ENCODE peak calls at places on chromosomes 4 and X, in eight cellular contexts. A is mammary epithelial cell, F is caudate nucleus, W is substantia nigra, X is IMR-90, Y is Peyer's patch, B is transverse colon, O is fibroblast of lung. I is an unnamed sample.

GRCh38 chr4:141020801-141021261 is 112.4 kb downstream of the RNF150 start:
- DNase-seq in A (no peak), F (no peak), W (no peak), X (peak), Y (no peak), B (no peak), O (peak), I (no peak)

GRCh38 chr4:77938560-77938959 is 75.9 kb downstream of the MRPL1 start:
- DNase-seq in A (no peak), F (no peak), W (no peak), X (no peak), Y (no peak), B (no peak), O (no peak), I (no peak)

GRCh38 chrX:46573896-46574336 is 351 bp downstream of the CHST7 start:
- DNase-seq in A (peak), F (no peak), W (no peak), X (peak), Y (peak), B (peak), O (peak), I (peak)

GRCh38 chr4:98662619-98663225 is 4.3 kb upstream of the TSPAN5 start:
- DNase-seq in A (no peak), F (no peak), W (no peak), X (peak), Y (peak), B (no peak), O (peak), I (peak)

GRCh38 chr4:13344216-13344615 is 139.9 kb downstream of the RAB28 start:
- DNase-seq in A (no peak), F (no peak), W (no peak), X (no peak), Y (no peak), B (no peak), O (no peak), I (no peak)

GRCh38 chr4:7985891-7986441 is 46.3 kb upstream of the AFAP1 start:
- DNase-seq in A (no peak), F (no peak), W (no peak), X (peak), Y (no peak), B (no peak), O (no peak), I (no peak)

GRCh38 chrX:132043977-132044376 is 20.9 kb downstream of the STK26 start:
- DNase-seq in A (no peak), F (no peak), W (no peak), X (no peak), Y (no peak), B (no peak), O (no peak), I (no peak)

GRCh38 chr4:142336251-142336934 is 509.7 kb downstream of the INPP4B start:
- DNase-seq in A (no peak), F (no peak), W (no peak), X (no peak), Y (no peak), B (no peak), O (no peak), I (peak)

GRCh38 chr4:117284736-117285135 is 199.4 kb upstream of the TRAM1L1 start:
- DNase-seq in A (peak), F (no peak), W (no peak), X (no peak), Y (no peak), B (no peak), O (no peak), I (no peak)

GRCh38 chr4:52833941-52834525 is 28.1 kb upstream of the RASL11B start:
- DNase-seq in A (peak), F (no peak), W (no peak), X (peak), Y (no peak), B (no peak), O (peak), I (peak)

GRCh38 chr4:151184523-151185458 is 85.4 kb downstream of the RPS3A start:
- DNase-seq in A (peak), F (no peak), W (no peak), X (peak), Y (no peak), B (no peak), O (peak), I (no peak)

GRCh38 chr4:55993994-55994657 is 45.4 kb downstream of the CEP135 start:
- DNase-seq in A (no peak), F (no peak), W (no peak), X (no peak), Y (no peak), B (no peak), O (no peak), I (no peak)

GRCh38 chr4:124937993-124938392 is 225.5 kb upstream of the ANKRD50 start:
- DNase-seq in A (no peak), F (no peak), W (no peak), X (no peak), Y (no peak), B (no peak), O (no peak), I (no peak)

GRCh38 chrX:56978172-56978571 is 17.2 kb downstream of the SPIN3 start:
- DNase-seq in A (peak), F (peak), W (no peak), X (peak), Y (no peak), B (peak), O (peak), I (peak)

GRCh38 chr4:60744767-60745166 is 455.4 kb upstream of the ADGRL3 start:
- DNase-seq in A (peak), F (no peak), W (no peak), X (peak), Y (no peak), B (no peak), O (peak), I (peak)

GRCh38 chrX:124212622-124213021 is 119.8 kb upstream of the TEX13D start:
- DNase-seq in A (peak), F (no peak), W (no peak), X (no peak), Y (no peak), B (no peak), O (no peak), I (no peak)

GRCh38 chr4:168713193-168713592 is 216.3 kb downstream of the PALLD start:
- DNase-seq in A (no peak), F (no peak), W (no peak), X (no peak), Y (no peak), B (no peak), O (no peak), I (no peak)

GRCh38 chrX:10902001-10902400 is 209.1 kb upstream of the HCCS start:
- DNase-seq in A (peak), F (no peak), W (no peak), X (peak), Y (no peak), B (no peak), O (peak), I (no peak)

GRCh38 chrX:21438792-21439191 is 64.6 kb downstream of the CNKSR2 start:
- DNase-seq in A (no peak), F (no peak), W (no peak), X (no peak), Y (no peak), B (no peak), O (no peak), I (no peak)

GRCh38 chr4:189001971-189002450 is 862.8 kb downstream of the TRIML1 start:
- DNase-seq in A (no peak), F (no peak), W (no peak), X (no peak), Y (no peak), B (no peak), O (no peak), I (no peak)

GRCh38 chrX:103417370-103417769 is 41.0 kb downstream of the BEX3 start:
- DNase-seq in A (no peak), F (no peak), W (no peak), X (no peak), Y (no peak), B (no peak), O (no peak), I (peak)

GRCh38 chr4:76533314-76533713 is 98.3 kb downstream of the SHROOM3 start:
- DNase-seq in A (no peak), F (no peak), W (no peak), X (no peak), Y (no peak), B (no peak), O (no peak), I (no peak)

GRCh38 chr4:54061873-54062272 is 2.5 kb downstream of the CHIC2 start:
- DNase-seq in A (no peak), F (no peak), W (no peak), X (no peak), Y (no peak), B (no peak), O (no peak), I (no peak)
- H3K27ac ChIP-seq in A (no peak), F (no peak), W (no peak), X (no peak), Y (peak), B (peak), O (no peak), I (no peak)

DNA sequence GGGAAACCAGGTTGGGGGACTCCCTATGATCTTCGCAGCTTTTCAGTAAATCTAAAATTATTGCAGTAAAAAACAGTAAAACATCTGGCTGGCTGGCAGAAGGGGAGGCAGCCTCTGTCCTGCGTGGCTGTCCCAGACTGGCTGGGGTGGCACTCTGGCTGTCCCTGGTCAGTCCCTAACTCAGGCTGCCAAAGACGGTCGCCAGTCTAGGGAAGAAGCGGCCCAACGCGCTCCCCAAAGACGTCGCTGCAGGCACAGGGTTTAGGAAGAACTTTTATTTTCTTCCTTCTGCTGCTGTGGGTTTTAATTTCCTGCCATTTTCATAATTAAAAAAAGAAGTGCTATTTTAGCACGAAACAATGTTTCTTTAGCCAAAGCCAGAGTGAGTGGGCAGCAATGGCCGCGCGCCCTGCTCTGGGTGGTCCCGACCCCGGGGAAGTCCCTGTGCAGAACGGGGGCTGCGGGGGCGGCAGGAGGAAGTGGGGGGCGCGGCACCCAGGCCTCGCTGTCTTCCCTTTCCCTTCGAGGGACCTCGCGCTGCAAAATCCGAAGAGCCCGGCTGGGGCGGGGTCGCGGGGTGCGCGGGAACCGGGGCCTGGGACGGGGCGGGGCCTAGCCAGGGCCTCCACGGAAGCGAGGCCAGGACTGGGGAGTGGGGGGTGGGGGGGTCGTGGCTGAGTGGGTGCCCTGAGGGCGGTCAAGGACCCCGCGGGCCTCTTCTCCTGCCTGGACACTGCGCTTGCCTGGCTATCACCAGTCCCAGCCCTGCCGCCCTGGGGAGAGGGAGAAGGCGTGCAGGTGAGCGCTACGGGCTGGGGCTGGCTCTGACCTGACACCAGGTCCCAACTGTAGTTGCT is 6.3 kb upstream of the LETM1 start:
- DNase-seq in A (no peak), F (no peak), W (no peak), X (no peak), Y (no peak), B (no peak), O (no peak), I (peak)
- H3K27ac ChIP-seq in A (no peak), F (no peak), W (no peak), X (no peak), Y (no peak), B (no peak), O (no peak), I (no peak)

DNA sequence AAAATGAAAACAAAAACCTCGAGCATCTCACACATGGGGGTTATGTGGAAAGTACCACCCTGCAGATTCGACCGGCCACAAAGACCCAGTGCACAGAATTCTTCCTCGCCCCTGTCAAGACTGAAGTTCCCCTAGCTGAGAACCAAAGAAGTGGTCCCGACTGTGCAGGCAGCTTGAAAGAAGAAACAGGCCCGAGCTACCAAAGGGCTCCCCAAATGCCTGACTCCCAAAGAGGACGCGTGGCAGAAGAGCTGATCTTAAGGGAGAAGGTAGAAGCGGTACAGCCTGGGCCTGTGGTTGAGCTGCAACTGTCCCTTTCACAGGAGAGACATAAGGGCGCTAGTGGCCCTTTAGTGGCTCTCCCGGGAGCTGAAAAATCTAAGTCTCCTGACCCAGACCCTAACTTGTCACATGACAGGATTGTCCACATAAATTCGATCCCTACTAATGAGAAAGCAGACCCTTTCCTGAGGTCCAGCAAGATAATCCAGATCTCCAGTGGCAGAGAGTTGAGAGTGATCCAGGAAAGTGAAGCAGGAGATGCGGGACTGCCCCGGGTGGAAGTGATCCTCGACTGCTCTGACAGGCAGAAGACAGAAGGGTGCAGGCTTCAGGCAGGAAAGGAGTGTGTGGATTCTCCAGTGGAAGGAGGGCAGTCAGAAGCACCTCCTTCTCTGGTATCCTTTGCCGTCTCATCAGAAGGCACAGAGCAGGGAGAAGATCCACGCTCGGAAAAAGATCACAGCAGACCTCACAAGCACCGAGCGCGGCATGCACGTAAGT is 108.8 kb upstream of the MYOZ2 start:
- DNase-seq in A (no peak), F (no peak), W (no peak), X (no peak), Y (no peak), B (peak), O (no peak), I (peak)
- H3K27ac ChIP-seq in A (peak), F (peak), W (no peak), X (peak), Y (peak), B (peak), O (peak), I (no peak)

GRCh38 chrX:129176710-129177109 is 346.6 kb downstream of the SMARCA1 start:
- DNase-seq in A (no peak), F (no peak), W (no peak), X (no peak), Y (no peak), B (no peak), O (no peak), I (no peak)
- H3K27ac ChIP-seq in A (no peak), F (no peak), W (no peak), X (no peak), Y (no peak), B (no peak), O (no peak), I (no peak)

GRCh38 chrX:2412131-2412530 is 88.6 kb downstream of the DHRSX start:
- DNase-seq in A (no peak), F (no peak), W (no peak), X (no peak), Y (no peak), B (no peak), O (no peak), I (no peak)

GRCh38 chrX:2410279-2411020 is 90.3 kb downstream of the DHRSX start:
- DNase-seq in A (no peak), F (no peak), W (no peak), X (no peak), Y (no peak), B (peak), O (no peak), I (no peak)

GRCh38 chrX:2409796-2410195 is 91.0 kb downstream of the DHRSX start:
- DNase-seq in A (no peak), F (no peak), W (no peak), X (no peak), Y (no peak), B (no peak), O (no peak), I (no peak)

GRCh38 chrX:2406891-2407518 is 93.8 kb downstream of the DHRSX start:
- DNase-seq in A (no peak), F (no peak), W (no peak), X (no peak), Y (no peak), B (no peak), O (no peak), I (no peak)

GRCh38 chrX:2408856-2409255 is 91.9 kb downstream of the DHRSX start:
- DNase-seq in A (no peak), F (no peak), W (no peak), X (no peak), Y (no peak), B (no peak), O (no peak), I (no peak)
- H3K27ac ChIP-seq in A (no peak), F (no peak), W (no peak), X (no peak), Y (no peak), B (no peak), O (no peak), I (no peak)

DNA sequence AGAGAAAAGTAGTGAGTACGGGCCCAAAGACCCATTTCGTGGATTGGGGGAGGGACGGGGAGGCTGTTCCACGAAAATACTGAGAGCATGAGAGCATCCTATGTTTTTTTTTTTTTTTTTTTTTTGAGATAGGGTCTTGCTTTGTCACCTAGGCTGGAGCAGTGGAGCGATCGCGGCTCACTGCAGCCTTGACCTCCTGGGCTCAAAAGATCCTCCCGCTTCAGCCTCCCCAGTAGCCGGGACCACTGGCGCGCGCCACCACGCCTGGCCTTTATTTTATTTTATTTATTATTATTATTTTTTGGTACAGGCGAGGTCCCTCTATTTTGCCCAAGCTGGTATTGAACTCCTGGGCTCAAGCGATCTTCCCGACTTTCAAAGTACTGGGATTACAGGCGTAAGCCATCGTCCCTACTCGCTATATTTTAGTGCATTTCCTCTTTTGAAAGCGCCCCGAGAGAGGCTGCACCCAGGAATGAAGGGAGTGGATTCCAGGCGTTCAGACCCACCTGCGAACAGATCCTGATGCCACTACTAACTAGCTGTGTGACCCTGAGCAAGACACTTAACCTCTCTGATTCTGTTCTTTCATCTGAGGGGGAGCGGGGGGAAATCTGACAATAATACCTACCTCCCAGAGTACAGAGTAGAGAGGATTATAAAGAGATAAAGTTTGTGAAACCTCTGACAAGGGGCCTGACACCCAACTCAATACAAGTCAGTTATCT is 5.4 kb upstream of the MSX1 start:
- DNase-seq in A (no peak), F (no peak), W (no peak), X (no peak), Y (no peak), B (no peak), O (no peak), I (no peak)
- H3K27ac ChIP-seq in A (no peak), F (no peak), W (no peak), X (no peak), Y (no peak), B (no peak), O (no peak), I (no peak)

DNA sequence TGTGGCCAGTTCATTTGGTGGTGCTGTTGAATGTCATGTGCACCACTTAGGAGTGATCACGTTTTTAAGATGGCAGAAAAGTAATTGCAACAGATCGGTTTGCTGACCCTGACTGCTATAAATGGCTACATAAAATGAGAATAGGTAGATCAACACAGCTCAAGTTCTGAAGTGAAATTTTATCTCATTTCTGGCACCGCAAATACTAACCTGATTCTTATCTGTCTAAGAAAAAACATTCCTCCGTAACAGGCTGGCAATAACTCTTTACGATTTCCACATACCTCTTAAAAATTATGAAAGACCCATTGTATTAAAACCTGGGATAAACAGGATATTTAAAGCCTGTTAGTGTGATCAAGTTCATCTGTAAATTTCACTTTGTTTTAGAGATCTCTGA is 387.5 kb downstream of the PDGFC start:
- DNase-seq in A (peak), F (no peak), W (no peak), X (no peak), Y (no peak), B (no peak), O (peak), I (no peak)
- H3K27ac ChIP-seq in A (peak), F (no peak), W (no peak), X (no peak), Y (no peak), B (no peak), O (no peak), I (no peak)

GRCh38 chr4:139986108-139986507 is 167.9 kb downstream of the MAML3 start:
- DNase-seq in A (no peak), F (no peak), W (no peak), X (no peak), Y (no peak), B (no peak), O (no peak), I (no peak)

GRCh38 chr4:139984459-139984858 is 169.5 kb downstream of the MAML3 start:
- DNase-seq in A (no peak), F (no peak), W (no peak), X (no peak), Y (no peak), B (no peak), O (no peak), I (no peak)

GRCh38 chr4:139988863-139989765 is 164.9 kb downstream of the MAML3 start:
- DNase-seq in A (peak), F (peak), W (no peak), X (peak), Y (no peak), B (no peak), O (peak), I (peak)

GRCh38 chr4:139986621-139987510 is 167.1 kb downstream of the MAML3 start:
- DNase-seq in A (no peak), F (no peak), W (no peak), X (peak), Y (no peak), B (no peak), O (peak), I (no peak)
- H3K27ac ChIP-seq in A (no peak), F (peak), W (no peak), X (no peak), Y (no peak), B (no peak), O (no peak), I (no peak)